ENCODE peak calls at places on chromosomes 16 and 17, in four cellular contexts. P is IMR-90, J is BJ, Q is lower leg skin. M is an unnamed sample.

GRCh38 chr17:51263001-51263400 is 2.7 kb downstream of the UTP18 start:
- DNase-seq in P (peak), J (no peak), Q (no peak), M (no peak)

GRCh38 chr16:8931864-8932263 is 31.8 kb downstream of the USP7 start:
- DNase-seq in J (no peak), Q (no peak), P (peak), M (peak)

GRCh38 chr17:73575470-73576235 is 68.6 kb downstream of the SDK2 start:
- DNase-seq in J (no peak), P (no peak), Q (no peak), M (no peak)

GRCh38 chr16:81945665-81946064 is 65.6 kb downstream of the SDR42E1 start:
- DNase-seq in J (peak), P (peak), Q (no peak), M (peak)

GRCh38 chr16:78437352-78437968 is 338.0 kb downstream of the WWOX start:
- DNase-seq in P (peak), Q (no peak), J (no peak), M (peak)

GRCh38 chr17:75239778-75240393 is 21.5 kb downstream of the GGA3 start:
- DNase-seq in Q (no peak), P (no peak), J (no peak), M (no peak)

GRCh38 chr16:27471661-27472060 is 69.7 kb downstream of the IL21R start:
- DNase-seq in P (no peak), Q (no peak), J (no peak), M (no peak)

GRCh38 chr16:27995378-27995777 is 68.1 kb downstream of the GSG1L start:
- DNase-seq in Q (no peak), P (no peak), J (no peak), M (no peak)

GRCh38 chr16:85674828-85675227 is 13.9 kb downstream of the GINS2 start:
- DNase-seq in J (no peak), P (no peak), Q (no peak), M (no peak)

GRCh38 chr17:31494259-31495048 is 103.0 kb downstream of the RAB11FIP4 start:
- DNase-seq in J (no peak), Q (no peak), P (no peak), M (no peak)

GRCh38 chr17:8151120-8151640 is 1.0 kb downstream of the PER1 start:
- DNase-seq in J (no peak), Q (peak), P (peak), M (peak)

GRCh38 chr17:59361386-59361785 is 29.9 kb downstream of the YPEL2 start:
- DNase-seq in Q (no peak), J (peak), P (peak), M (peak)

GRCh38 chr17:44354582-44355309 is 8.9 kb downstream of the FAM171A2 start:
- DNase-seq in Q (no peak), J (no peak), P (no peak), M (no peak)

GRCh38 chr17:28282596-28282995 is 36.4 kb upstream of the TMEM97 start:
- DNase-seq in P (peak), Q (peak), J (peak), M (peak)

GRCh38 chr16:58503166-58503862 is 3.4 kb downstream of the NDRG4 start:
- DNase-seq in J (no peak), Q (no peak), P (no peak), M (no peak)

GRCh38 chr17:32123782-32124181 is 18.5 kb upstream of the RHOT1 start:
- DNase-seq in J (no peak), Q (no peak), P (peak), M (peak)

GRCh38 chr17:66301864-66302741 is at the start of gene PRKCA:
- DNase-seq in J (no peak), P (peak), Q (peak), M (peak)

GRCh38 chr17:18194804-18195203 is 11.2 kb downstream of the ALKBH5 start:
- DNase-seq in J (no peak), P (no peak), Q (no peak), M (no peak)

GRCh38 chr17:6510321-6511023 is 45.9 kb downstream of the PITPNM3 start:
- DNase-seq in Q (no peak), J (no peak), P (peak), M (no peak)

GRCh38 chr16:89798832-89799370 is 17.5 kb downstream of the FANCA start:
- DNase-seq in P (no peak), Q (no peak), J (no peak), M (no peak)

GRCh38 chr16:71360378-71360777 is 1.9 kb downstream of the CALB2 start:
- DNase-seq in Q (no peak), P (peak), J (peak), M (peak)

GRCh38 chr16:51268237-51268636 is 117.2 kb upstream of the SALL1 start:
- DNase-seq in J (no peak), P (no peak), Q (no peak), M (no peak)

GRCh38 chr17:44216674-44217073 is 2.8 kb downstream of the UBTF start:
- DNase-seq in J (no peak), Q (no peak), P (no peak), M (no peak)

GRCh38 chr16:375927-376816 is 5.6 kb downstream of the PGAP6 start:
- DNase-seq in J (no peak), Q (no peak), P (no peak), M (no peak)

GRCh38 chr17:80114758-80115157 is 13.4 kb downstream of the GAA start:
- DNase-seq in P (no peak), Q (no peak), J (no peak), M (no peak)

GRCh38 chr17:81733507-81734404 is 21.7 kb downstream of the SLC25A10 start:
- DNase-seq in J (no peak), Q (peak), P (peak), M (peak)

GRCh38 chr16:17469742-17470001 is 1.1 kb downstream of the XYLT1 start:
- DNase-seq in P (no peak), J (no peak), Q (no peak), M (no peak)

GRCh38 chr17:82228278-82228841 is 482 bp upstream of the SLC16A3 start:
- DNase-seq in J (no peak), Q (no peak), P (no peak), M (no peak)

GRCh38 chr16:3745751-3746355 is 28.5 kb upstream of the TRAP1 start:
- DNase-seq in Q (no peak), J (no peak), P (peak), M (peak)

GRCh38 chr17:36722121-36722902 is 120.9 kb downstream of the MRM1 start:
- DNase-seq in P (peak), J (no peak), Q (no peak), M (peak)

GRCh38 chr17:27818311-27819170 is 18.2 kb upstream of the NOS2 start:
- DNase-seq in Q (no peak), P (no peak), J (no peak), M (no peak)

GRCh38 chr17:82849076-82849945 is 9.5 kb upstream of the ZNF750 start:
- DNase-seq in J (no peak), P (no peak), Q (no peak), M (no peak)

GRCh38 chr16:73996624-73997339 is 299.8 kb upstream of the PSMD7 start:
- DNase-seq in Q (no peak), J (no peak), P (no peak), M (no peak)

GRCh38 chr17:900336-900735 is 79.2 kb downstream of the NXN start:
- DNase-seq in P (no peak), J (no peak), Q (no peak), M (peak)

GRCh38 chr17:29929006-29929543 is 953 bp downstream of the SSH2 start:
- DNase-seq in P (no peak), J (no peak), Q (peak), M (peak)

GRCh38 chr16:87958632-87959031 is 7.4 kb downstream of the BANP start:
- DNase-seq in Q (no peak), P (no peak), J (no peak), M (no peak)

GRCh38 chr16:87956169-87956770 is 5.0 kb downstream of the BANP start:
- DNase-seq in J (no peak), P (peak), Q (no peak), M (peak)

GRCh38 chr16:87955302-87956168 is 4.3 kb downstream of the BANP start:
- DNase-seq in P (peak), J (no peak), Q (no peak), M (peak)

GRCh38 chr16:87956771-87957279 is 5.6 kb downstream of the BANP start:
- DNase-seq in P (peak), J (no peak), Q (no peak), M (peak)

GRCh38 chr16:87957296-87958069 is 6.2 kb downstream of the BANP start:
- DNase-seq in P (no peak), Q (no peak), J (no peak), M (no peak)
- H3K4me3 ChIP-seq in P (no peak), Q (no peak), J (no peak), M (no peak)

DNA sequence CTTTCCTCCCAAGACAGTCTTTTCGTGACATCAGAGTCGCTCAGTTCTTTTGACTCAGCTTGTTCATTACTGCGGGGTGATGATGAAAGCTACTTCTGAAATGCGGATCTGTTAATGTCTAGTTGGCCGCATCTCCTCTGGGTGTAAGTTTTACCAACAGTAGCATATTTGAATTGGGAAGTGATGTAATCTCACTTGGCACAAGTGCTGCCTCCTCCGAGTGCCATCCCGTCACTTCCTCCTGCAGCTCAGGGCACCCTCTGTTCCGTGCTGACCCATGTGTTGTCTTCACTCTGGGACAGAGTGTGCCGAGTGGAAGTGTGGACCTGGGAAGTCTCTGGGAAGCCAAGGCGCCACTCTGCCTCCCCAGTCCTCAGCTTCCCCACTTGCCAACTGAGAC is 8.9 kb downstream of the ADAD2 start:
- DNase-seq in J (no peak), Q (peak), P (no peak), M (no peak)
- H3K4me3 ChIP-seq in J (no peak), Q (no peak), P (no peak), M (no peak)

DNA sequence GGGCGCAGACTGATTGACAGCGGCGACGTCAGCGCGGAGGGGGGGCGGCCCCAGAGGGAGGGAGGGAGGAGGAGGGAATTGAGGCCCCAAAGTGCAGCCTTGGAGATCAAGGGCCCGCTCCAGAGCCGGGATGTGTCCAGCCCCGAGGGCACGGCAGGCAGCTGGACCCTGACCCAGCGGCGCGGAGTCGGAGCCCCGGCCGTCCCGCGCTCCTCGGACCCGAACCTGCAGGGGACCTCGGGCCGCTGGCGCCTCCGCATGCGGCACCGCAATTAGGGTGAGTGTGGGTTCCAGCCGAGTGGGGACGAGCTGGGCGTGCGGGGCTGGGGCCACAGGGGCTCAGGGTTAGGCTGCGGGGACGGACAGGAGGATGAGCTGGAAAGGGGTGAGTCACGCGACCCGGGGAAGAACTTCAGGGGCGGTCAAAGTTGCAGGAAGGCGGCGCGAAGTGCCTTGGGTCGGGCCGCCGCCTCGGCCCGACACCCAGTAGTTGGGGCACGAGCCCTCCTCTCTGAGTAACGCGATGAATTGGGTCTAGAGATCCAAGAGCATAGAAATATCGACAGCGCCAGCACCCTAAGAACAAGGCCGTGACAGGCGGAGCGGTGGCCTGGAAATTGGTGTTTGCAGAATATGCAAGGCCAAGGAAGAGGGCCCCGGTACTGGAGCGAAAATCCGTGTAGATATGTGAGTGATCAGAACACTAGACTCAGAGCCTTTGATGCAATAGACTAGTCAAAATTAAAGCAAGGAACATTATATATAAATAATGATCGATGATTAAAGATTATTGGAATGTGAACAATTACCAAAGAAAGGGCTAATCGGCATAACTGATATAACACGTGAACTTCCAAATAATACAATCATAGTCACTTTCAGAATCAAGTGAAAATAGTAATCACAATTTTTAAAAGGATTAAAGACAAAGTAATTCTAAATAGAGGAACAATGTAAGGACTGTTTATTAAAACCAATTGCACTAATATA is at the start of gene TBX4:
- DNase-seq in P (no peak), Q (no peak), J (no peak), M (no peak)
- H3K4me3 ChIP-seq in P (no peak), Q (no peak), J (peak), M (no peak)

DNA sequence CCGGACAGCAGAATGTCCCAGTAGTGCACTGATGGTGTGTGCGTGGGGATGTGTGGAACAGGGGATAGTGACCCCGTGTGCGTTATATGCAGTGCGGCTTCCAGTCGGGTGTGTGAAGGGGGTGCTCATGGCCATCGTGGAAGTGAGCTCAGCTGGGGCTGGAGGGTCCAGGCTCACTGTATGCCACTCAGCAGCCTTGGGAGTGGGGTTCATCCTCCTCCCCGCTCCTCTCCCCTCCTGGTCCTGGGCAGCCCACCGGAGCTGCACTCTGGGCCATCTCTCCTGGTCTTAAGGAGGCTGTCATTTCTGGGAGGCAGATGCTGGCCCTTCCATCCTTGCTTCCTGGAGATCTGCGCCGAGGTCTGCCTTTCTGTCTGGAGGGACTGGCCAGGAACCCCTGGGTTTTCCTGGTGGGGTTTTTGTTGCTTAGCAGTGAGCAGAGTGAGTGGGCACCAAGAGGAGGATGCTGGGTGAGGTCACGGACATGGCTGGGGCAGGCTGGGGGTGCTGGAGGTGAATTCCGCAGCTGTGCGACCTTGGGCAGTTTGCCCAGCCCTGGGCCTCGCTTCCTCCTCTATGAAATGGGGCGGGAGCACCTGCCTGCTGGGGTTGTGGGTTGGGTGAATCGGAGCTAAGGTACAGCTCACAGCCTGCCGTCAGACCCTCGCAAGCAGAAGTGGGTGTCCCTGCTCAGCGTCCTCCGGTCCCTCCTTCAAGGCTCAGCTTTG is 164.1 kb downstream of the SEC14L1 start:
- DNase-seq in Q (no peak), J (no peak), P (no peak), M (no peak)
- H3K4me3 ChIP-seq in Q (no peak), J (no peak), P (no peak), M (no peak)